ENCODE peak calls at places on chromosomes 2 and 18, in six cellular contexts. One of them, this sample, is unnamed.

GRCh38 chr2:16394986-16395550 is 270.6 kb downstream of the CYRIA start:
- DNase-seq in GM23248: no peak
- DNase-seq in mammary epithelial cell: no peak
- DNase-seq in H9: no peak
- DNase-seq in fibroblast of lung: no peak
- DNase-seq in A549: no peak
- DNase-seq in this sample: no peak

GRCh38 chr2:210315015-210315807 is at the start of gene MYL1:
- DNase-seq in GM23248: no peak
- DNase-seq in fibroblast of lung: no peak
- DNase-seq in A549: no peak
- DNase-seq in H9: no peak
- DNase-seq in mammary epithelial cell: no peak
- DNase-seq in this sample: no peak

GRCh38 chr2:30239308-30240161 is 8.2 kb downstream of the LBH start:
- DNase-seq in mammary epithelial cell: no peak
- DNase-seq in GM23248: peak
- DNase-seq in fibroblast of lung: peak
- DNase-seq in H9: peak
- DNase-seq in A549: peak
- DNase-seq in this sample: no peak

GRCh38 chr2:211281430-211282073 is 725.2 kb downstream of the CPS1 start:
- DNase-seq in H9: peak
- DNase-seq in A549: no peak
- DNase-seq in GM23248: no peak
- DNase-seq in mammary epithelial cell: no peak
- DNase-seq in fibroblast of lung: no peak
- DNase-seq in this sample: no peak

GRCh38 chr2:179842498-179843153 is 18.8 kb downstream of the ZNF385B start:
- DNase-seq in GM23248: peak
- DNase-seq in fibroblast of lung: peak
- DNase-seq in H9: peak
- DNase-seq in A549: no peak
- DNase-seq in mammary epithelial cell: no peak
- DNase-seq in this sample: no peak

GRCh38 chr2:177753682-177754475 is 318.7 kb downstream of the PDE11A start:
- DNase-seq in H9: peak
- DNase-seq in fibroblast of lung: peak
- DNase-seq in GM23248: peak
- DNase-seq in A549: peak
- DNase-seq in mammary epithelial cell: peak
- DNase-seq in this sample: peak

GRCh38 chr2:200506679-200507078 is 3.2 kb downstream of the KCTD18 start:
- DNase-seq in A549: no peak
- DNase-seq in GM23248: no peak
- DNase-seq in mammary epithelial cell: no peak
- DNase-seq in H9: no peak
- DNase-seq in fibroblast of lung: no peak
- DNase-seq in this sample: no peak

GRCh38 chr2:101430161-101430560 is 42.9 kb upstream of the CREG2 start:
- DNase-seq in A549: no peak
- DNase-seq in fibroblast of lung: no peak
- DNase-seq in GM23248: peak
- DNase-seq in mammary epithelial cell: no peak
- DNase-seq in H9: no peak
- DNase-seq in this sample: no peak

GRCh38 chr2:66957198-66957597 is 439.9 kb upstream of the ETAA1 start:
- DNase-seq in H9: no peak
- DNase-seq in A549: no peak
- DNase-seq in fibroblast of lung: peak
- DNase-seq in mammary epithelial cell: no peak
- DNase-seq in GM23248: no peak
- DNase-seq in this sample: no peak

GRCh38 chr2:46540496-46541342 is 61.4 kb downstream of the TMEM247 start:
- DNase-seq in A549: peak
- DNase-seq in mammary epithelial cell: no peak
- DNase-seq in H9: no peak
- DNase-seq in fibroblast of lung: peak
- DNase-seq in GM23248: peak
- DNase-seq in this sample: no peak

GRCh38 chr2:79530443-79530842 is 17.6 kb downstream of the CTNNA2 start:
- DNase-seq in mammary epithelial cell: no peak
- DNase-seq in H9: no peak
- DNase-seq in fibroblast of lung: no peak
- DNase-seq in GM23248: peak
- DNase-seq in A549: no peak
- DNase-seq in this sample: no peak

GRCh38 chr2:127229555-127229954 is 9.5 kb upstream of the CYP27C1 start:
- DNase-seq in H9: no peak
- DNase-seq in fibroblast of lung: no peak
- DNase-seq in mammary epithelial cell: no peak
- DNase-seq in A549: no peak
- DNase-seq in GM23248: no peak
- DNase-seq in this sample: no peak

GRCh38 chr2:127225186-127225960 is 5.3 kb upstream of the CYP27C1 start:
- DNase-seq in GM23248: peak
- DNase-seq in mammary epithelial cell: no peak
- DNase-seq in H9: no peak
- DNase-seq in A549: no peak
- DNase-seq in fibroblast of lung: no peak
- DNase-seq in this sample: no peak

GRCh38 chr2:127228102-127228501 is 8.0 kb upstream of the CYP27C1 start:
- DNase-seq in mammary epithelial cell: no peak
- DNase-seq in H9: no peak
- DNase-seq in A549: no peak
- DNase-seq in fibroblast of lung: no peak
- DNase-seq in GM23248: peak
- DNase-seq in this sample: no peak

GRCh38 chr2:127226132-127226519 is 6.0 kb upstream of the CYP27C1 start:
- DNase-seq in A549: no peak
- DNase-seq in GM23248: no peak
- DNase-seq in fibroblast of lung: no peak
- DNase-seq in mammary epithelial cell: no peak
- DNase-seq in H9: no peak
- DNase-seq in this sample: no peak

DNA sequence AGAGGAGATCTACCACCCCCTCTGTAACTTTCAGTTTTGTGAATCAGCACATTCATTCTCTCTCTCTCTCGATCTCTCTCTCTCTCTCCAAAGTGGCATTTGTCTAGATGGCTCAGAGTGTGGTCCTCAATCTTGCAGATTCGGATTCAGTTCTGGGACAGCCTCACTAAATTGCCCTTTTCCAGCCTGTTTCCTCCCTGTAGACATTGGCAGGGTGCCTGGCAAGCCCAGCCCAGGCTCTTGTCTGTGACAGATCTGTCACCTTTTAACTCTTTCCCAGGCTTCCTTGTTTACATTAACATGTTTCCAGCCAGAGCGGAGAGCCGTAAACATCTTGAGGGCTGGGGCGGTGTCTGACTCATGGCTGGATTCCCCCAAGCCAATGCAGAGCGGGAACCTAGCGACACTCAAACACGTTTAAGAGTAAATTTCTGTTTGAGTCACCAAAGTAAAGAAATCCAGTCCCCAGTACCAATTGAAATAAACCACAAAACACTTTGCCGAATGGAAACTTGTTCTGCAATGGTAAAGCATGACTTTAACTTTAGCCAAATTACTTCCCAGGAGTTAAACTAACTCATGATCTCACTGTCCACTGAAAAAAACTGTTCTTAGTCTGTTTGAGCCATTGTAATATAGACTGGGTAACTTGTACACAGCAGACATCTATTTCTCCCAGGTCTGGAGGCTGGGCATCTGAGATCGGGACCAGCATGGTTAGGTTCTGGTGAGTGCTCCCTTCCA is 6.6 kb upstream of the CYP27C1 start:
- DNase-seq in H9: no peak
- DNase-seq in GM23248: peak
- DNase-seq in fibroblast of lung: peak
- DNase-seq in A549: peak
- DNase-seq in mammary epithelial cell: peak
- DNase-seq in this sample: no peak
- H3K4me2 ChIP-seq in H9: no peak
- H3K4me2 ChIP-seq in GM23248: peak
- H3K4me2 ChIP-seq in fibroblast of lung: peak
- H3K4me2 ChIP-seq in A549: peak
- H3K4me2 ChIP-seq in mammary epithelial cell: peak
- H3K4me2 ChIP-seq in this sample: peak

GRCh38 chr2:181805228-181806038 is 86.1 kb upstream of the ITPRID2 start:
- DNase-seq in mammary epithelial cell: no peak
- DNase-seq in H9: no peak
- DNase-seq in GM23248: peak
- DNase-seq in fibroblast of lung: peak
- DNase-seq in A549: no peak
- DNase-seq in this sample: no peak

GRCh38 chr2:181807526-181807925 is 84.0 kb upstream of the ITPRID2 start:
- DNase-seq in A549: no peak
- DNase-seq in mammary epithelial cell: no peak
- DNase-seq in fibroblast of lung: no peak
- DNase-seq in H9: no peak
- DNase-seq in GM23248: no peak
- DNase-seq in this sample: no peak

GRCh38 chr2:181810823-181811695 is 80.5 kb upstream of the ITPRID2 start:
- DNase-seq in GM23248: peak
- DNase-seq in A549: peak
- DNase-seq in mammary epithelial cell: peak
- DNase-seq in fibroblast of lung: peak
- DNase-seq in H9: no peak
- DNase-seq in this sample: peak

DNA sequence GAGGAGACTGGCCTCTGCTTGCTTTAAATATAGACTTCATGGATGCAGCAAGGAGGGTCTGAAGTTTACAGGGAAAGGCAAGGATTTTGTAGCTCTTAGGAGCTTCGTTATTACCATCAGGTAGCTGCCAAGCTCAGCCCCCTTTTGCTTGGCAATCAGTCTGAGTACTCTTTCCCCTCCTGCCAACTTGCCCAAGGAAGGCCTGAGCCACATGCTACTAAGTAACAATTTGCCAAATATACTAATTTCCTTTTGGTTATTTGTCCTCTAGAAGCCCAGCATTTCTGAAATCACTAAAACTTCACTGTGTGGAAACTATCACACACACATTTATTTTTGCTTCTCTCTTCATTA is 85.5 kb upstream of the ITPRID2 start:
- DNase-seq in A549: no peak
- DNase-seq in H9: no peak
- DNase-seq in GM23248: no peak
- DNase-seq in fibroblast of lung: no peak
- DNase-seq in mammary epithelial cell: no peak
- DNase-seq in this sample: no peak
- H3K4me2 ChIP-seq in A549: no peak
- H3K4me2 ChIP-seq in H9: no peak
- H3K4me2 ChIP-seq in GM23248: peak
- H3K4me2 ChIP-seq in fibroblast of lung: no peak
- H3K4me2 ChIP-seq in mammary epithelial cell: peak
- H3K4me2 ChIP-seq in this sample: no peak

GRCh38 chr2:69755862-69756467 is 14.0 kb downstream of the ANXA4 start:
- DNase-seq in fibroblast of lung: peak
- DNase-seq in A549: peak
- DNase-seq in GM23248: peak
- DNase-seq in mammary epithelial cell: peak
- DNase-seq in H9: no peak
- DNase-seq in this sample: peak

GRCh38 chr2:69754633-69755032 is 12.7 kb downstream of the ANXA4 start:
- DNase-seq in A549: no peak
- DNase-seq in GM23248: peak
- DNase-seq in mammary epithelial cell: no peak
- DNase-seq in fibroblast of lung: no peak
- DNase-seq in H9: no peak
- DNase-seq in this sample: no peak

GRCh38 chr2:69744456-69744855 is 2.5 kb downstream of the ANXA4 start:
- DNase-seq in A549: no peak
- DNase-seq in H9: no peak
- DNase-seq in mammary epithelial cell: no peak
- DNase-seq in GM23248: no peak
- DNase-seq in fibroblast of lung: no peak
- DNase-seq in this sample: no peak

GRCh38 chr2:69753659-69754350 is 11.9 kb downstream of the ANXA4 start:
- DNase-seq in A549: no peak
- DNase-seq in fibroblast of lung: no peak
- DNase-seq in mammary epithelial cell: no peak
- DNase-seq in H9: no peak
- DNase-seq in GM23248: no peak
- DNase-seq in this sample: no peak

GRCh38 chr2:69750246-69750645 is 8.3 kb downstream of the ANXA4 start:
- DNase-seq in mammary epithelial cell: no peak
- DNase-seq in A549: no peak
- DNase-seq in GM23248: no peak
- DNase-seq in fibroblast of lung: no peak
- DNase-seq in H9: no peak
- DNase-seq in this sample: no peak
- H3K4me2 ChIP-seq in mammary epithelial cell: no peak
- H3K4me2 ChIP-seq in A549: peak
- H3K4me2 ChIP-seq in GM23248: no peak
- H3K4me2 ChIP-seq in fibroblast of lung: no peak
- H3K4me2 ChIP-seq in H9: no peak
- H3K4me2 ChIP-seq in this sample: no peak

DNA sequence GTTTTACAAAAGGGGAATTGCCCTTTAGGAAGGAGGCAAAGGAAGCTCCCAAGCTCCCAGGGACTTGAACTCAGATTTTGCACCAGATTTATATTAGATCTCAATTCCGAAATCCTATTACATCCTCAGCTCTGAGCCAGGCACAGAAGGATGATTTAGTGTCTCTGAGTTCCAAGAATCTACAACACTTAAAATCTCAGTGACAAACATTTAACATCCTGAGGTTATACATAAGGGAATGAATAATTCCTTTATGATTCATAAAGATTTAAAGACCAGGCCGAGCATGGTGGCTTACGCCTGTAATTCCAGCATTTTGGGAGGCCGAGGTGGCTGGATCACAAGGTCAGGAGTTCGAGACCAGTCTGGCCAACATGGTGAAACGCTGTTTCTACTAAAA is 16.5 kb upstream of the SLC20A1 start:
- DNase-seq in A549: no peak
- DNase-seq in GM23248: no peak
- DNase-seq in fibroblast of lung: no peak
- DNase-seq in H9: no peak
- DNase-seq in mammary epithelial cell: no peak
- DNase-seq in this sample: no peak
- H3K4me2 ChIP-seq in A549: no peak
- H3K4me2 ChIP-seq in GM23248: no peak
- H3K4me2 ChIP-seq in fibroblast of lung: no peak
- H3K4me2 ChIP-seq in H9: no peak
- H3K4me2 ChIP-seq in mammary epithelial cell: no peak
- H3K4me2 ChIP-seq in this sample: no peak

DNA sequence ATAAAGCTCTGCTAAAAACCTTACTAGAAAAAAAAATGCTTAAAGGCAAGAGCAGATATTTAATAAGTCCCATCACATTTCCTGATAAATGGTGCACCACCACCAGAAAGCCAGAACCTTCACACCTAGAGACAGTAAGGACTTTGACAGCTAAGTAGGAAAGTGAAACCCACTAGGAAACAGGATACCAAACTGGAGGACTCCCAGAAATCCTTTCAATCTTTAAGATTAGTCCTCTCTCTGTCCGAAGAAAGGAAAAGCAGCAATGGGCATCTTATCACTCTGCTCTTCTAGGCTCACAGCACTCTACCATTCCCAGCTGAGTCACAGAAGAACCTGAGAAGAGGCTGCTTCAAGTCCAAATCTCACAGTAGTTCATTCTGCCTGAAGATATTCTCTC is 3.7 kb downstream of the DYM start:
- DNase-seq in A549: no peak
- DNase-seq in GM23248: peak
- DNase-seq in H9: no peak
- DNase-seq in mammary epithelial cell: no peak
- DNase-seq in fibroblast of lung: no peak
- DNase-seq in this sample: no peak
- H3K4me2 ChIP-seq in A549: no peak
- H3K4me2 ChIP-seq in GM23248: no peak
- H3K4me2 ChIP-seq in H9: no peak
- H3K4me2 ChIP-seq in mammary epithelial cell: no peak
- H3K4me2 ChIP-seq in fibroblast of lung: peak
- H3K4me2 ChIP-seq in this sample: no peak

This sample was measured in keratinocyte.